ENCODE peak calls at places on chromosomes 5 and 9, in seven cellular contexts. H, D, V, O, W, Y and F are unnamed samples.

GRCh38 chr5:74085186-74085585 is 459.2 kb downstream of the ARHGEF28 start:
- DNase-seq in V (no peak), W (no peak), D (no peak), O (no peak), Y (no peak), H (no peak), F (no peak)

GRCh38 chr5:149833116-149833827 is 103.2 kb downstream of the PPARGC1B start:
- DNase-seq in D (no peak), H (no peak), O (no peak), W (no peak), Y (no peak), V (no peak), F (no peak)

GRCh38 chr9:127968046-127968445 is 12.7 kb downstream of the EEIG1 start:
- DNase-seq in W (no peak), H (no peak), Y (no peak), D (peak), V (no peak), O (no peak), F (no peak)

GRCh38 chr5:162573758-162574157 is 506.2 kb downstream of the GABRG2 start:
- DNase-seq in Y (no peak), V (no peak), O (no peak), W (no peak), D (no peak), H (no peak), F (no peak)

GRCh38 chr5:142015781-142016533 is 3.1 kb upstream of the GNPDA1 start:
- DNase-seq in Y (no peak), O (peak), D (peak), H (peak), W (no peak), V (peak), F (no peak)

GRCh38 chr9:98315067-98315453 is 59.6 kb upstream of the TBC1D2 start:
- DNase-seq in V (no peak), Y (no peak), H (no peak), D (no peak), O (no peak), W (no peak), F (no peak)

GRCh38 chr9:114098021-114098659 is 952 bp downstream of the KIF12 start:
- DNase-seq in H (no peak), Y (no peak), W (no peak), D (no peak), O (no peak), V (no peak), F (no peak)

GRCh38 chr5:52457808-52458207 is 329.9 kb upstream of the ITGA1 start:
- DNase-seq in O (no peak), W (no peak), D (no peak), H (no peak), V (no peak), Y (no peak), F (no peak)

GRCh38 chr5:123098767-123099513 is 9.9 kb downstream of the PRDM6 start:
- DNase-seq in D (no peak), O (no peak), H (peak), W (no peak), Y (no peak), V (peak), F (no peak)

GRCh38 chr5:171309526-171310333 is 682 bp downstream of the TLX3 start:
- DNase-seq in O (no peak), V (no peak), Y (no peak), D (no peak), H (no peak), W (no peak), F (no peak)

GRCh38 chr9:5876711-5877110 is 14.0 kb upstream of the MLANA start:
- DNase-seq in D (no peak), V (no peak), W (no peak), O (no peak), H (no peak), Y (no peak), F (no peak)

GRCh38 chr5:41223962-41224361 is 10.6 kb upstream of the C6 start:
- DNase-seq in V (no peak), D (no peak), O (no peak), Y (no peak), W (no peak), H (no peak), F (no peak)

GRCh38 chr5:67215592-67216471 is 19.2 kb upstream of the CD180 start:
- DNase-seq in W (no peak), O (peak), Y (peak), D (peak), V (peak), H (peak), F (peak)

GRCh38 chr5:14136228-14136627 is 6.9 kb upstream of the TRIO start:
- DNase-seq in O (no peak), V (no peak), Y (no peak), H (no peak), D (no peak), W (no peak), F (no peak)

GRCh38 chr9:115111854-115112253 is 6.1 kb downstream of the TNC start:
- DNase-seq in O (no peak), Y (no peak), H (no peak), V (no peak), D (no peak), W (no peak), F (no peak)

DNA sequence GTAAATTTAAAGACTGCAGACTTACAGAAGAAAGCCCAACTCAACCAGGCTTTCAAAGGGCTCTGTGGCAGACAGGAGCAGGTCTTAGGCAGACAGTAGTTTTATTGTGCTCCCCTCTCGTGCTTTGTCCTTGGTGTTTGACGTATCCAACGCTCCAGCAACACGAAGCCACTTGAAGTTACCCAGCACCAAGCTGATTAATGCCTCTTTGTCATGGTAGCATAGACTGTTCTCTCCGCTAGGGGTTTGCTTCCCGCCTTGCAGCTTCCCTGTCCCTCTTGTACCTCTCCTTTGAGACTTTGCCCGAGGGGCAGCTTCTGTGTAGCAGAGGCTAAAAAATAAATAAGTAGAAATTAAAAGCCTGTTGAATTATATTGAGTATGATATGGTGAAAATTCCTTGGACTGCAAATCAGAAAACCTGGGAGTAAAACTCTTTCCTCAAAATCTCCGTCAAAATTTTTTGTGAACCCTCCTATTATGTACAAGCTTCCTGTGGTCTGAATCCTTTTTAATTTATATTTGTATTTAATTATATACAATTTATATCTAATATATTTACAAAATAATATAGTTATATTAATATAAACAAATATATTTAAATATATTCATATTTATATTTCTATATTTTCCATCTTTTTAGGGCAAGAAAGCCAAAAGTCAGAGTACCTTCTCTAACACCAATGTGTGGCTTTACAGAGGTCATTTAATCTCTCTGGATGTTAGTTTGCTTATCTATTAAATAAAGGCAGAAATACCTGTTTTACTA is 405.4 kb downstream of the DMAC1 start:
- DNase-seq in V (no peak), H (no peak), W (no peak), Y (no peak), O (no peak), D (no peak), F (no peak)
- TF ChIP-seq CTCF in V (no peak), H (no peak), W (no peak), Y (no peak), O (no peak), D (no peak), F (peak)

DNA sequence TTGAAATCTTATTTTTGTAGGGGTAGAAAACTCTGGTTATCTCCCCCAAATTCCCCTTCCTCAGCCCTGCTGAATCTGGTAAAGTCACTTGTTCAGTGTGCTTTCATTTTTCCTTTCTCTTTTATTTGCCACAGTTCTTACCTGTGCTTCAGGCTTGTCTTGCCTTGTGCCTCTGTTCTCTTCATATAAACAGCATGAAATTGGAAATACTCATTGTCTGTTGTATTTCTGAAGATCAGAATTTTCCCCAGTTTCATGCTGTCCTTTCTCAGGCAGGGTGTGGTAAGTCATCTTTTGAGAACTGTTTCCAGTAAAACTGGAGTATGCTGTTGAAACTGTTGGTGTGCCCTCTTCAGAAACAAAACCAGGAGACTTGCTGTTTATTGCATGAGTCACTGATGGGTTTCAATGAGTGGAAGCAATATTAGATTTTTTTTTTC is 7.0 kb downstream of the PAM start:
- DNase-seq in W (no peak), V (peak), Y (no peak), H (peak), D (peak), O (no peak), F (no peak)
- H3K4me3 ChIP-seq in W (no peak), V (no peak), Y (no peak), H (no peak), D (no peak), O (peak), F (no peak)

GRCh38 chr5:154995679-154996078 is 17.9 kb upstream of the KIF4B start:
- DNase-seq in O (no peak), W (no peak), D (no peak), H (no peak), V (no peak), Y (no peak), F (no peak)
- TF ChIP-seq CTCF in O (peak), W (no peak), D (no peak), H (no peak), V (no peak), Y (no peak), F (no peak)

GRCh38 chr9:34590376-34591090 is 1.0 kb upstream of the CNTFR start:
- DNase-seq in W (no peak), V (no peak), Y (no peak), D (no peak), O (no peak), H (peak), F (no peak)
- H3K4me3 ChIP-seq in W (no peak), V (peak), Y (no peak), D (no peak), O (peak), H (peak), F (no peak)

GRCh38 chr9:70493046-70493445 is 78.6 kb upstream of the KLF9 start:
- DNase-seq in H (peak), O (no peak), V (peak), W (no peak), D (no peak), Y (no peak), F (no peak)

GRCh38 chr9:70491798-70492736 is 77.6 kb upstream of the KLF9 start:
- DNase-seq in D (no peak), O (no peak), H (peak), V (peak), Y (no peak), W (no peak), F (no peak)

GRCh38 chr9:70488098-70488792 is 73.8 kb upstream of the KLF9 start:
- DNase-seq in W (no peak), Y (no peak), V (no peak), O (no peak), D (peak), H (no peak), F (no peak)

GRCh38 chr9:70488793-70489105 is 74.3 kb upstream of the KLF9 start:
- DNase-seq in W (no peak), D (no peak), O (no peak), V (no peak), Y (no peak), H (peak), F (no peak)

DNA sequence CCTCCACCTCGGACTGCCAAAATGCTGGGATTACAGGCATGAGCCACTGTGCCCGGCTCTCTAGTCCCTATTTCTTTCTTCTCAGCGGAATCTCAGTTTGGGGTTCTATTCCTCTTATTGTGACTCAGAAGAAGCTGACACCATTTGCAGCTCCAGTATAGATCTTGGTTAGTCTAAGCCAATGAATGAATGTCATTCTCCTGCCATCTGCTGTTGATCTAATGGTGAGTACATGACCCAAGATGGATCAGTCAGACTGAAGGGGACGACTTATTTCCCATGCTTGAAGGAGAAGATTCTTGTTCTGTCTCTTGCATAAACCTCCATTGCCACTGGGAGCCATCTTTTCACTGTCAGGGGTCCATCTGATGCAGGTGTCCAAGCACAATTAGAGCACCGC is 76.0 kb upstream of the KLF9 start:
- DNase-seq in Y (no peak), V (no peak), D (no peak), W (no peak), H (no peak), O (no peak), F (no peak)
- TF ChIP-seq CTCF in Y (no peak), V (no peak), D (no peak), W (no peak), H (no peak), O (no peak), F (no peak)

GRCh38 chr5:75337366-75338021 is 474 bp downstream of the HMGCR start:
- DNase-seq in V (peak), O (peak), Y (peak), D (no peak), W (no peak), H (no peak), F (no peak)

GRCh38 chr5:75340714-75341478 is 3.9 kb downstream of the HMGCR start:
- DNase-seq in O (no peak), H (no peak), V (no peak), D (no peak), W (no peak), Y (no peak), F (no peak)

GRCh38 chr5:75336625-75337336 is at the start of gene HMGCR:
- DNase-seq in D (peak), O (peak), W (peak), Y (peak), V (peak), H (peak), F (peak)

GRCh38 chr5:75335952-75336624 is 932 bp upstream of the HMGCR start:
- DNase-seq in H (peak), W (peak), O (no peak), V (peak), D (peak), Y (peak), F (peak)

DNA sequence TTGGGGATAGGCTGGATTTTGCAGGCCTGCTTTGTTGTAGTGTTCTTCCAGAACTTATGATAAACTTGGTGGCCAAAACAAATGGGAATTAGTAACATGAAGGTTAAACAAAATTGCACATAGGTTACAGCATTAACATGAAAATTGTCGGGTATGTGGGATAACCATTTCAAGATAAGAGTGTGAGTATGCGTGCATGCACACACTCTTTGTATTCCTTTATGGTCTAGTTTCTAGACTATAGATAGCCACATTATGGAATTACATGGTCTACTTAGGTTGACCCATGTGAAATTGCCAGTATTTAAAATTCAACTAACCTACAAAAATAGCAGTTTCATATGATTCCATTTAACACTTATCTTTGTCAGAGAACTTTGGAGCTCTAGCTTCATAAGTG is 1.4 kb downstream of the HMGCR start:
- DNase-seq in O (no peak), Y (no peak), W (no peak), D (no peak), H (no peak), V (no peak), F (no peak)
- H3K4me3 ChIP-seq in O (peak), Y (peak), W (peak), D (peak), H (peak), V (peak), F (peak)